ENCODE peak calls at places on chromosomes 13 and 19, in five cellular contexts. N is ACHN; Y is non-pigmented ciliary epithelial cell; O is CD8-positive, alpha-beta memory T cell; Z is astrocyte of the hippocampus. P is an unnamed sample.

GRCh38 chr19:45450042-45450380 is 17.8 kb upstream of the FOSB start:
- DNase-seq in Z (no peak), O (no peak), N (no peak), Y (no peak), P (no peak)

GRCh38 chr13:41942462-41943094 is 18.3 kb downstream of the VWA8 start:
- DNase-seq in Y (no peak), Z (peak), N (peak), O (no peak), P (no peak)

GRCh38 chr19:19746286-19747213 is 13.6 kb upstream of the ZNF14 start:
- DNase-seq in N (no peak), Z (no peak), Y (no peak), O (no peak), P (no peak)

GRCh38 chr13:113562866-113563265 is 21.7 kb upstream of the TFDP1 start:
- DNase-seq in N (no peak), Z (no peak), O (no peak), Y (no peak), P (no peak)

GRCh38 chr13:42571895-42572294 is 2.1 kb upstream of the TNFSF11 start:
- DNase-seq in Z (no peak), O (no peak), Y (no peak), N (no peak), P (no peak)

GRCh38 chr19:47633996-47634395 is 25.1 kb downstream of the BICRA start:
- DNase-seq in O (no peak), Y (no peak), Z (no peak), N (no peak), P (no peak)

GRCh38 chr19:29871143-29871542 is 59.4 kb downstream of the CCNE1 start:
- DNase-seq in N (no peak), Y (no peak), O (no peak), Z (no peak), P (no peak)

GRCh38 chr13:59950201-59950730 is 213.5 kb downstream of the DIAPH3 start:
- DNase-seq in N (no peak), O (no peak), Y (no peak), Z (peak), P (no peak)

GRCh38 chr13:110758195-110758594 is 44.7 kb downstream of the ING1 start:
- DNase-seq in O (no peak), Z (peak), N (no peak), Y (no peak), P (no peak)

GRCh38 chr19:38433268-38433733 is at the start of gene RYR1:
- DNase-seq in N (peak), Z (peak), Y (no peak), O (no peak), P (no peak)

GRCh38 chr19:7386308-7386707 is 37.6 kb downstream of the ARHGEF18 start:
- DNase-seq in Y (no peak), N (no peak), Z (no peak), O (no peak), P (no peak)

GRCh38 chr19:2552859-2553258 is 76.9 kb downstream of the GADD45B start:
- DNase-seq in Z (no peak), O (peak), N (no peak), Y (no peak), P (peak)

GRCh38 chr19:18605546-18606280 is 886 bp downstream of the CRLF1 start:
- DNase-seq in Z (peak), Y (no peak), N (no peak), O (no peak), P (no peak)

GRCh38 chr13:113917096-113917495 is 53.2 kb upstream of the GAS6 start:
- DNase-seq in Z (no peak), Y (no peak), O (no peak), N (no peak), P (no peak)

GRCh38 chr19:49210901-49211451 is 53.4 kb downstream of the TRPM4 start:
- DNase-seq in O (no peak), N (no peak), Z (no peak), Y (no peak), P (no peak)

GRCh38 chr13:110015253-110015652 is 228.9 kb upstream of the IRS2 start:
- DNase-seq in Z (no peak), O (no peak), Y (no peak), N (no peak), P (no peak)

GRCh38 chr13:97259787-97260641 is 37.9 kb downstream of the MBNL2 start:
- DNase-seq in Y (no peak), N (peak), Z (no peak), O (no peak), P (peak)

GRCh38 chr13:52743988-52744387 is 4.4 kb upstream of the CNMD start:
- DNase-seq in Y (no peak), Z (peak), O (no peak), N (peak), P (no peak)

GRCh38 chr13:43686557-43686956 is 100.2 kb downstream of the ENOX1 start:
- DNase-seq in Z (peak), N (peak), Y (peak), O (no peak), P (no peak)

GRCh38 chr19:30871979-30872378 is 477.3 kb downstream of the TSHZ3 start:
- DNase-seq in Z (no peak), N (no peak), Y (no peak), O (no peak), P (no peak)

GRCh38 chr19:51320258-51320657 is 8.8 kb downstream of the IGLON5 start:
- DNase-seq in Z (no peak), N (no peak), O (no peak), Y (no peak), P (no peak)

GRCh38 chr13:74987124-74987690 is 494.8 kb downstream of the TBC1D4 start:
- DNase-seq in Z (no peak), O (no peak), Y (no peak), N (no peak), P (no peak)

GRCh38 chr19:36916991-36917390 is 859 bp downstream of the ZNF568 start:
- DNase-seq in Y (peak), N (no peak), Z (peak), O (no peak), P (no peak)

GRCh38 chr13:94248454-94249233 is 230.8 kb downstream of the DCT start:
- DNase-seq in Z (peak), Y (no peak), O (no peak), N (no peak), P (no peak)

GRCh38 chr13:80654638-80655249 is 313.8 kb upstream of the SPRY2 start:
- DNase-seq in Y (no peak), O (no peak), Z (peak), N (no peak), P (no peak)

GRCh38 chr13:50130686-50131051 is 115.4 kb downstream of the KCNRG start:
- DNase-seq in N (peak), Z (peak), O (peak), Y (peak), P (peak)

GRCh38 chr13:76822691-76823267 is 63.4 kb downstream of the KCTD12 start:
- DNase-seq in O (peak), N (no peak), Y (no peak), Z (peak), P (no peak)

P was measured in LoVo.